ENCODE peak calls at places on chromosome 6, in seven cellular contexts. One of them, this sample, is unnamed.
A peak's percentile ranks its signal among the peaks of the same experiment; 100 is the strongest.

GRCh38 chr6:32114853-32115252 is 5.7 kb upstream of the TNXB start:
- DNase-seq in HTR-8/SVneo: peak; percentile 80
- DNase-seq in Calu3: no peak
- DNase-seq in mesothelial cell of epicardium: no peak
- DNase-seq in fibroblast of the conjunctiva: no peak
- DNase-seq in GM19239: no peak
- DNase-seq in occipital lobe: no peak
- DNase-seq in this sample: no peak

GRCh38 chr6:42314571-42314950 is 96.9 kb upstream of the MRPS10 start:
- DNase-seq in GM19239: no peak
- DNase-seq in occipital lobe: no peak
- DNase-seq in fibroblast of the conjunctiva: no peak
- DNase-seq in mesothelial cell of epicardium: no peak
- DNase-seq in Calu3: no peak
- DNase-seq in HTR-8/SVneo: no peak
- DNase-seq in this sample: no peak

GRCh38 chr6:116969211-116969863 is 92.3 kb downstream of the RFX6 start:
- DNase-seq in GM19239: peak; percentile 14
- DNase-seq in fibroblast of the conjunctiva: peak; percentile 42
- DNase-seq in mesothelial cell of epicardium: no peak
- DNase-seq in Calu3: peak; percentile 50
- DNase-seq in HTR-8/SVneo: peak; percentile 46
- DNase-seq in occipital lobe: peak; percentile 0
- DNase-seq in this sample: peak; percentile 57

GRCh38 chr6:47028835-47029360 is 13.2 kb downstream of the ADGRF1 start:
- DNase-seq in mesothelial cell of epicardium: no peak
- DNase-seq in GM19239: no peak
- DNase-seq in occipital lobe: no peak
- DNase-seq in Calu3: no peak
- DNase-seq in HTR-8/SVneo: no peak
- DNase-seq in fibroblast of the conjunctiva: no peak
- DNase-seq in this sample: no peak

GRCh38 chr6:142821860-142822259 is 123.1 kb downstream of the HIVEP2 start:
- DNase-seq in mesothelial cell of epicardium: no peak
- DNase-seq in Calu3: no peak
- DNase-seq in GM19239: no peak
- DNase-seq in HTR-8/SVneo: no peak
- DNase-seq in fibroblast of the conjunctiva: no peak
- DNase-seq in occipital lobe: no peak
- DNase-seq in this sample: no peak

GRCh38 chr6:3990692-3991491 is 88.0 kb downstream of the FAM217A start:
- DNase-seq in HTR-8/SVneo: peak; percentile 84
- DNase-seq in occipital lobe: peak; percentile 72
- DNase-seq in Calu3: peak; percentile 85
- DNase-seq in GM19239: peak; percentile 40
- DNase-seq in fibroblast of the conjunctiva: peak; percentile 80
- DNase-seq in mesothelial cell of epicardium: peak; percentile 92
- DNase-seq in this sample: peak; percentile 59

GRCh38 chr6:79467716-79468115 is 69.5 kb downstream of the LCA5 start:
- DNase-seq in HTR-8/SVneo: no peak
- DNase-seq in mesothelial cell of epicardium: no peak
- DNase-seq in fibroblast of the conjunctiva: no peak
- DNase-seq in GM19239: no peak
- DNase-seq in occipital lobe: no peak
- DNase-seq in Calu3: no peak
- DNase-seq in this sample: no peak

GRCh38 chr6:28977351-28978136 is 27.6 kb downstream of the ZNF311 start:
- DNase-seq in HTR-8/SVneo: peak; percentile 53
- DNase-seq in occipital lobe: peak; percentile 9
- DNase-seq in fibroblast of the conjunctiva: peak; percentile 64
- DNase-seq in mesothelial cell of epicardium: no peak
- DNase-seq in Calu3: no peak
- DNase-seq in GM19239: no peak
- DNase-seq in this sample: no peak

GRCh38 chr6:93419304-93420162 is at the start of gene EPHA7:
- DNase-seq in mesothelial cell of epicardium: peak; percentile 97
- DNase-seq in GM19239: no peak
- DNase-seq in HTR-8/SVneo: peak; percentile 62
- DNase-seq in occipital lobe: peak; percentile 97
- DNase-seq in fibroblast of the conjunctiva: peak; percentile 84
- DNase-seq in Calu3: peak; percentile 80
- DNase-seq in this sample: peak; percentile 98

GRCh38 chr6:75445738-75446137 is 47.9 kb downstream of the FILIP1 start:
- DNase-seq in mesothelial cell of epicardium: no peak
- DNase-seq in Calu3: no peak
- DNase-seq in occipital lobe: no peak
- DNase-seq in fibroblast of the conjunctiva: no peak
- DNase-seq in HTR-8/SVneo: no peak
- DNase-seq in GM19239: no peak
- DNase-seq in this sample: no peak

GRCh38 chr6:143449082-143449481 is 1.4 kb downstream of the ADAT2 start:
- DNase-seq in fibroblast of the conjunctiva: no peak
- DNase-seq in mesothelial cell of epicardium: no peak
- DNase-seq in HTR-8/SVneo: no peak
- DNase-seq in occipital lobe: no peak
- DNase-seq in GM19239: no peak
- DNase-seq in Calu3: no peak
- DNase-seq in this sample: no peak

GRCh38 chr6:2450546-2450945 is 205.1 kb upstream of the GMDS start:
- DNase-seq in fibroblast of the conjunctiva: no peak
- DNase-seq in HTR-8/SVneo: no peak
- DNase-seq in Calu3: peak; percentile 52
- DNase-seq in occipital lobe: no peak
- DNase-seq in mesothelial cell of epicardium: peak; percentile 49
- DNase-seq in GM19239: no peak
- DNase-seq in this sample: peak; percentile 19

GRCh38 chr6:105380634-105381033 is 22.2 kb downstream of the PREP start:
- DNase-seq in HTR-8/SVneo: no peak
- DNase-seq in GM19239: no peak
- DNase-seq in occipital lobe: no peak
- DNase-seq in fibroblast of the conjunctiva: no peak
- DNase-seq in Calu3: no peak
- DNase-seq in mesothelial cell of epicardium: no peak
- DNase-seq in this sample: no peak

GRCh38 chr6:21149460-21149859 is 444.1 kb upstream of the SOX4 start:
- DNase-seq in mesothelial cell of epicardium: no peak
- DNase-seq in Calu3: no peak
- DNase-seq in GM19239: no peak
- DNase-seq in HTR-8/SVneo: peak; percentile 37
- DNase-seq in occipital lobe: no peak
- DNase-seq in fibroblast of the conjunctiva: no peak
- DNase-seq in this sample: no peak

GRCh38 chr6:815348-815738 is 122.4 kb upstream of the EXOC2 start:
- DNase-seq in Calu3: peak; percentile 13
- DNase-seq in HTR-8/SVneo: peak; percentile 21
- DNase-seq in mesothelial cell of epicardium: no peak
- DNase-seq in GM19239: no peak
- DNase-seq in fibroblast of the conjunctiva: no peak
- DNase-seq in occipital lobe: no peak
- DNase-seq in this sample: no peak

GRCh38 chr6:44498436-44498835 is 110.9 kb downstream of the CDC5L start:
- DNase-seq in HTR-8/SVneo: no peak
- DNase-seq in GM19239: no peak
- DNase-seq in mesothelial cell of epicardium: peak; percentile 14
- DNase-seq in Calu3: no peak
- DNase-seq in occipital lobe: no peak
- DNase-seq in fibroblast of the conjunctiva: no peak
- DNase-seq in this sample: no peak

GRCh38 chr6:16420715-16421461 is 182.5 kb downstream of the GMPR start:
- DNase-seq in occipital lobe: no peak
- DNase-seq in fibroblast of the conjunctiva: peak; percentile 51
- DNase-seq in GM19239: peak; percentile 33
- DNase-seq in Calu3: no peak
- DNase-seq in HTR-8/SVneo: no peak
- DNase-seq in mesothelial cell of epicardium: no peak
- DNase-seq in this sample: peak; percentile 91

GRCh38 chr6:157376706-157377230 is 4.2 kb upstream of the ZDHHC14 start:
- DNase-seq in GM19239: no peak
- DNase-seq in fibroblast of the conjunctiva: no peak
- DNase-seq in Calu3: no peak
- DNase-seq in occipital lobe: no peak
- DNase-seq in mesothelial cell of epicardium: no peak
- DNase-seq in HTR-8/SVneo: no peak
- DNase-seq in this sample: no peak

GRCh38 chr6:43120938-43121913 is 45.1 kb downstream of the PTK7 start:
- DNase-seq in mesothelial cell of epicardium: no peak
- DNase-seq in HTR-8/SVneo: peak; percentile 87
- DNase-seq in Calu3: no peak
- DNase-seq in occipital lobe: no peak
- DNase-seq in GM19239: no peak
- DNase-seq in fibroblast of the conjunctiva: peak; percentile 97
- DNase-seq in this sample: no peak

GRCh38 chr6:162373192-162373591 is 354.4 kb downstream of the PRKN start:
- DNase-seq in occipital lobe: no peak
- DNase-seq in fibroblast of the conjunctiva: no peak
- DNase-seq in Calu3: no peak
- DNase-seq in HTR-8/SVneo: no peak
- DNase-seq in mesothelial cell of epicardium: no peak
- DNase-seq in GM19239: no peak
- DNase-seq in this sample: no peak

GRCh38 chr6:147033267-147033666 is 170.9 kb upstream of the STXBP5 start:
- DNase-seq in GM19239: no peak
- DNase-seq in HTR-8/SVneo: no peak
- DNase-seq in mesothelial cell of epicardium: no peak
- DNase-seq in fibroblast of the conjunctiva: no peak
- DNase-seq in Calu3: no peak
- DNase-seq in occipital lobe: no peak
- DNase-seq in this sample: no peak

GRCh38 chr6:167647750-167648470 is 178.8 kb upstream of the AFDN start:
- DNase-seq in HTR-8/SVneo: no peak
- DNase-seq in mesothelial cell of epicardium: no peak
- DNase-seq in Calu3: no peak
- DNase-seq in GM19239: no peak
- DNase-seq in occipital lobe: no peak
- DNase-seq in fibroblast of the conjunctiva: no peak
- DNase-seq in this sample: no peak

GRCh38 chr6:134938896-134939295 is 11.0 kb downstream of the ALDH8A1 start:
- DNase-seq in mesothelial cell of epicardium: no peak
- DNase-seq in GM19239: peak; percentile 15
- DNase-seq in fibroblast of the conjunctiva: no peak
- DNase-seq in Calu3: no peak
- DNase-seq in occipital lobe: no peak
- DNase-seq in HTR-8/SVneo: no peak
- DNase-seq in this sample: no peak

GRCh38 chr6:40410792-40411191 is 176.4 kb downstream of the LRFN2 start:
- DNase-seq in mesothelial cell of epicardium: no peak
- DNase-seq in GM19239: no peak
- DNase-seq in fibroblast of the conjunctiva: no peak
- DNase-seq in occipital lobe: no peak
- DNase-seq in Calu3: no peak
- DNase-seq in HTR-8/SVneo: no peak
- DNase-seq in this sample: no peak

GRCh38 chr6:119533603-119534279 is 184.2 kb upstream of the MAN1A1 start:
- DNase-seq in fibroblast of the conjunctiva: peak; percentile 37
- DNase-seq in mesothelial cell of epicardium: no peak
- DNase-seq in Calu3: no peak
- DNase-seq in GM19239: no peak
- DNase-seq in HTR-8/SVneo: peak; percentile 12
- DNase-seq in occipital lobe: no peak
- DNase-seq in this sample: peak; percentile 18

GRCh38 chr6:131924881-131925474 is 26.2 kb downstream of the CCN2 start:
- DNase-seq in fibroblast of the conjunctiva: no peak
- DNase-seq in Calu3: no peak
- DNase-seq in HTR-8/SVneo: peak; percentile 57
- DNase-seq in GM19239: no peak
- DNase-seq in occipital lobe: no peak
- DNase-seq in mesothelial cell of epicardium: no peak
- DNase-seq in this sample: no peak

GRCh38 chr6:144555078-144555477 is 269.9 kb downstream of the UTRN start:
- DNase-seq in HTR-8/SVneo: no peak
- DNase-seq in occipital lobe: no peak
- DNase-seq in Calu3: no peak
- DNase-seq in fibroblast of the conjunctiva: no peak
- DNase-seq in mesothelial cell of epicardium: no peak
- DNase-seq in GM19239: no peak
- DNase-seq in this sample: no peak

GRCh38 chr6:75819776-75820487 is 70.9 kb downstream of the MYO6 start:
- DNase-seq in HTR-8/SVneo: no peak
- DNase-seq in occipital lobe: no peak
- DNase-seq in mesothelial cell of epicardium: no peak
- DNase-seq in Calu3: no peak
- DNase-seq in GM19239: no peak
- DNase-seq in fibroblast of the conjunctiva: no peak
- DNase-seq in this sample: no peak

This sample was measured in NCI-H526.